ENCODE peak calls at places on chromosomes 7 and 10, in five cellular contexts. N, E, A, O and I are unnamed samples.

GRCh38 chr10:118958984-118959916 is 70.3 kb upstream of the NANOS1 start:
- DNase-seq in N (peak; percentile 54), E (no peak), A (peak; percentile 68), O (no peak), I (no peak)

GRCh38 chr10:15813415-15813814 is 46.9 kb downstream of the MINDY3 start:
- DNase-seq in N (no peak), E (no peak), A (peak; percentile 2), O (no peak), I (no peak)

GRCh38 chr7:26153246-26153822 is 1.3 kb downstream of the NFE2L3 start:
- DNase-seq in N (no peak), E (no peak), A (peak; percentile 35), O (peak; percentile 46), I (peak; percentile 16)

GRCh38 chr10:73043766-73044377 is 52.8 kb downstream of the P4HA1 start:
- DNase-seq in N (no peak), E (no peak), A (peak; percentile 8), O (no peak), I (no peak)

GRCh38 chr7:77799078-77799964 is 748 bp downstream of the PHTF2 start:
- DNase-seq in N (peak; percentile 28), E (peak; percentile 79), A (peak; percentile 53), O (peak; percentile 74), I (no peak)

GRCh38 chr7:23242321-23242720 is 4.3 kb upstream of the GPNMB start:
- DNase-seq in N (no peak), E (no peak), A (peak; percentile 25), O (no peak), I (no peak)

GRCh38 chr10:110491346-110491745 is 6.4 kb upstream of the DUSP5 start:
- DNase-seq in N (no peak), E (no peak), A (peak; percentile 34), O (no peak), I (no peak)

GRCh38 chr10:8719971-8720370 is 665.5 kb downstream of the GATA3 start:
- DNase-seq in N (no peak), E (no peak), A (no peak), O (no peak), I (no peak)

GRCh38 chr7:44838751-44839150 is 9.1 kb downstream of the H2AZ2 start:
- DNase-seq in N (no peak), E (no peak), A (no peak), O (no peak), I (no peak)

GRCh38 chr10:26216949-26217395 is 398 bp downstream of the GAD2 start:
- DNase-seq in N (no peak), E (no peak), A (no peak), O (no peak), I (no peak)

GRCh38 chr7:20596653-20597052 is 18.8 kb upstream of the ABCB5 start:
- DNase-seq in N (peak; percentile 76), E (no peak), A (peak; percentile 85), O (no peak), I (peak; percentile 45)